ENCODE peak calls at places on chromosomes 6 and 20, in seven cellular contexts. G is mammary epithelial cell, B is astrocyte, S is HCT116, N is GM12878, T is neural progenitor cell, C is fibroblast of lung. X is an unnamed sample. For H3K9me3, the result is how much of the 10 kb centered on the place peaks cover.

GRCh38 chr20:45911486-45912343 is at the start of gene PLTP:
- DNase-seq in N (no peak), C (peak), T (peak), S (no peak), G (no peak), B (peak), X (peak)

GRCh38 chr6:43970913-43971775 is 156.1 kb downstream of the MRPL14 start:
- DNase-seq in B (no peak), G (no peak), N (no peak), S (no peak), T (no peak), C (peak), X (no peak)

GRCh38 chr20:54208492-54209044 is 681 bp downstream of the PFDN4 start:
- DNase-seq in B (peak), G (peak), S (no peak), C (peak), T (peak), N (no peak), X (peak)

GRCh38 chr6:34234667-34235604 is 1.7 kb upstream of the HMGA1 start:
- DNase-seq in N (no peak), S (no peak), B (no peak), C (no peak), G (no peak), T (peak), X (peak)

GRCh38 chr6:163294734-163295133 is 119.8 kb upstream of the QKI start:
- DNase-seq in B (no peak), C (no peak), N (no peak), G (no peak), S (no peak), T (no peak), X (no peak)

GRCh38 chr6:16450285-16450684 is 211.9 kb downstream of the GMPR start:
- DNase-seq in N (no peak), T (no peak), S (peak), C (peak), G (no peak), B (peak), X (peak)

GRCh38 chr6:169639653-169640278 is 62.1 kb downstream of the WDR27 start:
- DNase-seq in C (no peak), B (no peak), S (no peak), G (no peak), T (peak), N (no peak), X (no peak)

GRCh38 chr6:106134087-106134770 is 48.1 kb downstream of the PRDM1 start:
- DNase-seq in C (no peak), T (no peak), N (no peak), S (no peak), B (no peak), G (peak), X (no peak)

GRCh38 chr20:64146936-64147451 is 17.3 kb upstream of the MYT1 start:
- DNase-seq in C (no peak), G (no peak), S (no peak), B (no peak), N (no peak), T (no peak), X (no peak)

GRCh38 chr20:50876063-50876685 is 55.1 kb downstream of the ADNP start:
- DNase-seq in S (no peak), T (no peak), B (no peak), G (no peak), C (no peak), N (no peak), X (no peak)

GRCh38 chr20:54065601-54066038 is 4.8 kb downstream of the BCAS1 start:
- DNase-seq in T (no peak), N (no peak), S (no peak), C (no peak), B (no peak), G (no peak), X (no peak)

GRCh38 chr6:449486-450419 is 58.2 kb downstream of the IRF4 start:
- DNase-seq in C (no peak), T (no peak), N (no peak), G (no peak), B (no peak), S (no peak), X (no peak)

GRCh38 chr20:58710481-58711265 is 18.1 kb downstream of the NPEPL1 start:
- DNase-seq in G (no peak), N (no peak), S (no peak), T (peak), B (no peak), C (no peak), X (peak)

GRCh38 chr6:75673885-75674284 is 72.2 kb downstream of the SENP6 start:
- DNase-seq in S (no peak), B (no peak), C (no peak), T (no peak), N (no peak), G (no peak), X (no peak)

GRCh38 chr6:139152088-139152891 is 17.4 kb downstream of the HECA start:
- DNase-seq in N (no peak), S (no peak), G (no peak), B (peak), C (peak), T (no peak), X (no peak)

GRCh38 chr6:106972500-106972899 is 2.0 kb downstream of the CD24 start:
- DNase-seq in T (peak), S (no peak), B (peak), C (peak), G (peak), N (no peak), X (peak)

GRCh38 chr20:22698443-22698842 is 114.1 kb upstream of the FOXA2 start:
- DNase-seq in C (no peak), T (no peak), N (no peak), B (no peak), S (no peak), G (no peak), X (no peak)

GRCh38 chr6:21754891-21755290 is 161.3 kb downstream of the SOX4 start:
- DNase-seq in C (peak), B (peak), G (peak), T (no peak), S (peak), N (no peak), X (peak)

GRCh38 chr20:36754656-36755222 is 8.8 kb upstream of the NDRG3 start:
- DNase-seq in G (peak), S (peak), C (peak), B (peak), N (no peak), T (peak), X (peak)

GRCh38 chr6:125201961-125202729 is 48.6 kb downstream of the TPD52L1 start:
- DNase-seq in G (peak), N (no peak), C (peak), B (peak), S (peak), T (no peak), X (peak)

GRCh38 chr6:303948-304558 is 11.8 kb downstream of the DUSP22 start:
- DNase-seq in C (no peak), B (no peak), G (no peak), T (peak), N (no peak), S (no peak), X (no peak)

GRCh38 chr20:64144144-64144912 is 19.9 kb upstream of the MYT1 start:
- DNase-seq in N (no peak), G (no peak), T (no peak), B (no peak), S (no peak), C (no peak), X (no peak)

GRCh38 chr6:118650500-118651281 is 700 bp downstream of the CEP85L start:
- DNase-seq in B (no peak), T (peak), S (no peak), G (peak), C (peak), N (no peak), X (peak)

GRCh38 chr6:26457407-26457795 is 354 bp upstream of the BTN2A1 start:
- DNase-seq in C (no peak), T (no peak), B (no peak), S (no peak), N (no peak), G (no peak), X (peak)

GRCh38 chr6:63197741-63198140 is 13.5 kb upstream of the FKBP1C start:
- DNase-seq in B (no peak), C (no peak), N (no peak), S (no peak), T (no peak), G (no peak), X (no peak)

GRCh38 chr6:112205521-112206458 is 48.6 kb downstream of the LAMA4 start:
- DNase-seq in S (no peak), B (peak), G (peak), N (no peak), T (no peak), C (peak), X (no peak)

GRCh38 chr6:32796848-32797776 is 19.7 kb downstream of the HLA-DOB start:
- DNase-seq in C (peak), G (peak), S (peak), T (peak), N (no peak), B (peak), X (peak)

GRCh38 chr6:14804444-14805210 is 441.2 kb upstream of the JARID2 start:
- DNase-seq in G (peak), C (peak), N (no peak), S (no peak), T (no peak), B (peak), X (peak)

GRCh38 chr20:33838035-33838864 is 27.1 kb downstream of the CHMP4B start:
- DNase-seq in T (peak), S (no peak), N (no peak), C (no peak), G (peak), B (no peak), X (no peak)

GRCh38 chr20:57679113-57679512 is 30.7 kb downstream of the PMEPA1 start:
- DNase-seq in C (no peak), B (no peak), G (no peak), N (no peak), S (no peak), T (no peak), X (no peak)

GRCh38 chr6:166446567-166447065 is 63.9 kb upstream of the MPC1 start:
- DNase-seq in N (no peak), T (no peak), S (no peak), C (no peak), G (no peak), B (no peak), X (peak)

GRCh38 chr6:48825501-48826317 is 637.3 kb downstream of the MMUT start:
- DNase-seq in S (no peak), T (no peak), G (no peak), B (no peak), N (no peak), C (peak), X (no peak)

GRCh38 chr6:10307028-10307427 is 107.8 kb downstream of the TFAP2A start:
- DNase-seq in G (no peak), C (no peak), S (no peak), N (no peak), T (no peak), B (no peak), X (no peak)

GRCh38 chr6:130794010-130794675 is 33.1 kb upstream of the SMLR1 start:
- DNase-seq in G (no peak), C (no peak), T (no peak), N (no peak), B (no peak), S (no peak), X (no peak)

GRCh38 chr6:170004585-170005210 is 253.3 kb downstream of the ERMARD start:
- DNase-seq in S (no peak), C (no peak), N (no peak), B (no peak), T (no peak), G (no peak), X (no peak)

DNA sequence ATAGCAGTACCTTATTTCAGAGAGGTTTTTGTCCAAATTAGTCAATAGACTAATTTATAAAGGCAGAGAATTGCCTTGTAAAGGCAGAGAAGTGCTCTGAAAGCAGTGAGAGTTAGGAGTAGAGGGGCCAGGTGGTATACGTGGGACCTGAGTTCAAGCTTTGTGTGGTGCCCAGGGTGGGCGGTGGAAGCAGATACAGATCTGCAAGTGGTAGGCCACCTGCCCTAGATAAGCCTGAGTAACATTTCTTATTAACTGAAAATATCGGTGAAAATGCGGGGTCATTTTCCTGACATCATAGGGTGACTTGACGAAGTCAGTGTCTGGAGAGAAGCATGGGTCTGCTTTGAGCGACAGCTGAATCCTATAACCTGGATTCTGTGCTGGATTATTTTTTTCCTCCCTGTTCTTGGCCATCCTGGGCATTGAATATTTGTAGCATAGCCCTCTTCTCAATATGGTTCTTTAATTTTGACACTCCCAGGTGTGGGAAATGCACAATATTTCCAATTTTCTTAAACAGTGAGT is 62.2 kb upstream of the SUPT3H start:
- DNase-seq in G (no peak), B (no peak), C (no peak), T (no peak), S (no peak), N (no peak), X (no peak)
- H3K4me3 ChIP-seq in G (no peak), B (no peak), C (no peak), T (no peak), S (no peak), N (no peak), X (no peak)

GRCh38 chr6:168083142-168083885 is 4.3 kb upstream of the FRMD1 start:
- DNase-seq in G (no peak), S (no peak), T (no peak), B (no peak), N (no peak), C (no peak), X (no peak)

GRCh38 chr6:168086616-168087015 is 7.6 kb upstream of the FRMD1 start:
- DNase-seq in T (no peak), N (no peak), S (no peak), B (no peak), G (no peak), C (no peak), X (no peak)

GRCh38 chr6:168086066-168086465 is 7.1 kb upstream of the FRMD1 start:
- DNase-seq in B (no peak), N (no peak), S (no peak), G (no peak), C (no peak), T (no peak), X (no peak)

GRCh38 chr6:168081858-168082546 is 3.0 kb upstream of the FRMD1 start:
- DNase-seq in B (no peak), S (no peak), N (no peak), T (no peak), C (no peak), G (no peak), X (no peak)

DNA sequence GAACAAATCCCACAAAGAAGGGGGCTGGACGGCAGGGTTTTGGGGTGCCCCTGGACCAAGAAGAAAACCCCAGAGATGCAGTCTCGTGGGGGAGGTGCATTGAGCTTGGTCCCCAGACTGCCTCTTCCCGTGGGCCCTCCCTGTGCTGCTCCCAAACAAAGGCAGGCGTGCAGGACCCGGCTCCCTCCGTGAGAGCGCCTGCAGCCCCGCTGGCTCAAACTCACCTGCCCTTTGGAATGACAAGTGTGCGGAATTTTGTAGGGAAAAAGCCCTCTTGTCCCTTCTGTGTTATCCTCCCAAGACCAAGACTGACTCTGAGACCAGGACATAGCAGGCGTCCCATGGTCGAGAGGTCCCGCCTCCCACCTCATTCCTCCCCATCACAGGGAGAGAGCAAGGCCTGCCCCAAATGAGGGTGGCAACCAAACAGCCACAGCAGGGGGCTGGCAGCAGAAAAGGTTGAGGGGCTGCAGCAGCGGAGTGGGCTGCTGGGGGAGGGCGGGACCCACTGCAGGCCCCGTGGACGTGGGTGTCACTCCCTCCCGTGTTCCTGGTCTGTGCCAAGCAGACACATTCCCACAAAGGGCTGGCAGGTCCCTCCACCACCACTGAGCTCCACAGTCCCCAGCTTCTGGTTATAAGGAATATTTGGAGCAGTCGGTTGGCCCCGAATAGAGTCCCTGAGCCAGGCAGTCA is 5.6 kb upstream of the FRMD1 start:
- DNase-seq in B (no peak), T (no peak), G (no peak), N (no peak), S (no peak), C (no peak), X (no peak)
- TF ChIP-seq EZH2 in B (no peak), T (no peak), G (no peak), N (no peak), S (no peak), C (no peak), X (no peak)

GRCh38 chr6:95501032-95501904 is 76.1 kb upstream of the MANEA start:
- DNase-seq in N (no peak), S (no peak), T (no peak), C (no peak), G (no peak), B (no peak), X (no peak)
- H3K9me3 ChIP-seq in N (under half), S (under half), T (under half), C (under half), G (under half), B (under half), X (under half)

DNA sequence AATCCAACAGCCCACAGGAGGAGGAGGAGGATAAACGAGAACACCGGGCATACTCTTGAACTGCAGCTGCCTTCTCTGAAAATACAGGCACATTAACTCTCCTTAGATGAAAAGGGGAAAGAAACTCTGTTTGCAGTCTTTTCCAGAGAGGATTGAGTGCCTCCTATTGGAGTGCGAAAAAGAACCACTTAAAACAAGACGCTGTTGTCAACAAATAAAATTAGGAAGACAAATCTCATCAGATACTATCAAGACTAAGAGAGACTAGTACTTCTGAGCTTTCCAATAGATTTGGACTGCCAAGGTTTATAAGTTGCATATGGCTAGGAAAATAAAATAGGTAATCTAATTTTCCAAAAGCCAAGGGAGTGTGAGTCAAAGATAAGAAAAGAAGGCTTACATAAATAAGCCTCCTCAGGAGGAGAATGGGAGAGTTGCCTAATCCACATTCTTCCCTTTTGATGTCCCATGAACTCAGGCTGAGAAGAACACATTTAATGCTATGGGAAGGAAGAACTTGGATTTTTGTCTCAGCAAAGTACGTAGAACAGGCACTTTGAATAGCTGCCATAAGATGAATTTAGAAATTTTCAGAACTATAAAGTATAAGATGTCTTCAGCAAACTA is 154.7 kb downstream of the ARHGAP18 start:
- DNase-seq in G (no peak), S (no peak), C (peak), N (no peak), B (peak), T (peak), X (no peak)
- H3K4me3 ChIP-seq in G (no peak), S (no peak), C (no peak), N (no peak), B (no peak), T (no peak), X (no peak)

DNA sequence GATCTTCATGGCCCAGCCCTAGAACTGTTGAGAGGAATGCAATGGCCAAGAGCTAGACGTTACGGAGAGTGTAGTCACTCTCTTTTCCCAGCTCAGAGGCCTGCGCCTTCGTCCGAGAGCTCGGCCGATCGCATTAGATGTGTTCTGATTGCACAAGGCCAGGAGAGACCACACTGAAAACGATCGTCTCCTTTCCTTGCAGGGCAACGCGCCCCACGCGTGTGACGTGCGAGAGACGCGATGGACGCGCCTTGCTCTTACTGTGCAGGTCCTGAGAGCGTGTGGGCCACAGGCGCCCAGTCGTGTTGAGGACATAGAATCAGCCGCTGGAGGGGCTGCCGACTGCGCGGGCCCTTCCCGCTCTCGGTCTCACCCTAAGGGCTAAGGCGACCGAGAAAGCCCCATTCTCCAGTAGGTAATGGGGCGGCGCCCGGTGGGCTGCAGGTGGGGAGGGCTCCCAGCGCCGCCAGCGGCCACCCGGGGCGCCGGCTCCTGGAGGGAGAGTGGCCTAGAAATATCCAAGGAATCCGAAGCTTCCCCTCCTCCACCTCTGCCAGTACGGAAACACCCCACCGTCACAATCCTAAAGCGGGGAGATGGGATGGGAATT is 26.9 kb downstream of the TFAP2B start:
- DNase-seq in B (no peak), T (peak), C (no peak), S (no peak), G (no peak), N (no peak), X (no peak)
- TF ChIP-seq EZH2 in B (no peak), T (peak), C (no peak), S (no peak), G (no peak), N (no peak), X (peak)

GRCh38 chr6:165191461-165191860 is 117.9 kb downstream of the C6orf118 start:
- DNase-seq in T (no peak), C (no peak), B (no peak), S (no peak), G (no peak), N (no peak), X (no peak)
- H3K9me3 ChIP-seq in T (under half), C (under half), B (under half), S (under half), G (under half), N (under half), X (under half)

X was measured in hepatocyte.